ENCODE peak calls at places on chromosome X, in eight cellular contexts. One of them, this sample, is unnamed.

GRCh38 chrX:137565318-137565904 is 516 bp upstream of the ZIC3 start:
- DNase-seq in NCI-H2029: no peak
- DNase-seq in stimulated activated CD4-positive, alpha-beta T cell treated with anti-CD3 and anti-CD28 coated beads, Interleukin-12 subunit alpha, Interleukin-12 subunit beta, amount 100 ng/mL, for 48 hours: no peak
- DNase-seq in neural crest cell: no peak
- DNase-seq in fibroblast of the conjunctiva: no peak
- DNase-seq in astrocyte of the spinal cord: no peak
- DNase-seq in PC-3: no peak
- DNase-seq in ascending aorta: no peak
- DNase-seq in this sample: no peak

GRCh38 chrX:15745179-15745578 is 7.1 kb downstream of the CA5B start:
- DNase-seq in astrocyte of the spinal cord: no peak
- DNase-seq in NCI-H2029: no peak
- DNase-seq in neural crest cell: no peak
- DNase-seq in PC-3: no peak
- DNase-seq in fibroblast of the conjunctiva: peak
- DNase-seq in stimulated activated CD4-positive, alpha-beta T cell treated with anti-CD3 and anti-CD28 coated beads, Interleukin-12 subunit alpha, Interleukin-12 subunit beta, amount 100 ng/mL, for 48 hours: no peak
- DNase-seq in ascending aorta: no peak
- DNase-seq in this sample: no peak

GRCh38 chrX:41009816-41010187 is 75.4 kb upstream of the USP9X start:
- DNase-seq in stimulated activated CD4-positive, alpha-beta T cell treated with anti-CD3 and anti-CD28 coated beads, Interleukin-12 subunit alpha, Interleukin-12 subunit beta, amount 100 ng/mL, for 48 hours: no peak
- DNase-seq in fibroblast of the conjunctiva: no peak
- DNase-seq in astrocyte of the spinal cord: no peak
- DNase-seq in neural crest cell: no peak
- DNase-seq in ascending aorta: no peak
- DNase-seq in NCI-H2029: no peak
- DNase-seq in PC-3: no peak
- DNase-seq in this sample: no peak

GRCh38 chrX:83469551-83469950 is 38.5 kb upstream of the POU3F4 start:
- DNase-seq in PC-3: peak
- DNase-seq in ascending aorta: no peak
- DNase-seq in fibroblast of the conjunctiva: no peak
- DNase-seq in NCI-H2029: no peak
- DNase-seq in astrocyte of the spinal cord: peak
- DNase-seq in stimulated activated CD4-positive, alpha-beta T cell treated with anti-CD3 and anti-CD28 coated beads, Interleukin-12 subunit alpha, Interleukin-12 subunit beta, amount 100 ng/mL, for 48 hours: peak
- DNase-seq in neural crest cell: peak
- DNase-seq in this sample: no peak

GRCh38 chrX:148885203-148885602 is 384.8 kb downstream of the AFF2 start:
- DNase-seq in PC-3: no peak
- DNase-seq in ascending aorta: no peak
- DNase-seq in stimulated activated CD4-positive, alpha-beta T cell treated with anti-CD3 and anti-CD28 coated beads, Interleukin-12 subunit alpha, Interleukin-12 subunit beta, amount 100 ng/mL, for 48 hours: no peak
- DNase-seq in neural crest cell: no peak
- DNase-seq in NCI-H2029: no peak
- DNase-seq in fibroblast of the conjunctiva: no peak
- DNase-seq in astrocyte of the spinal cord: no peak
- DNase-seq in this sample: no peak

GRCh38 chrX:119391279-119391678 is 7.9 kb upstream of the SLC25A43 start:
- DNase-seq in ascending aorta: no peak
- DNase-seq in astrocyte of the spinal cord: peak
- DNase-seq in PC-3: peak
- DNase-seq in stimulated activated CD4-positive, alpha-beta T cell treated with anti-CD3 and anti-CD28 coated beads, Interleukin-12 subunit alpha, Interleukin-12 subunit beta, amount 100 ng/mL, for 48 hours: no peak
- DNase-seq in NCI-H2029: no peak
- DNase-seq in neural crest cell: no peak
- DNase-seq in fibroblast of the conjunctiva: no peak
- DNase-seq in this sample: no peak

GRCh38 chrX:23854122-23854521 is 53.6 kb downstream of the APOO start:
- DNase-seq in PC-3: no peak
- DNase-seq in neural crest cell: no peak
- DNase-seq in fibroblast of the conjunctiva: no peak
- DNase-seq in NCI-H2029: no peak
- DNase-seq in astrocyte of the spinal cord: no peak
- DNase-seq in stimulated activated CD4-positive, alpha-beta T cell treated with anti-CD3 and anti-CD28 coated beads, Interleukin-12 subunit alpha, Interleukin-12 subunit beta, amount 100 ng/mL, for 48 hours: no peak
- DNase-seq in ascending aorta: no peak
- DNase-seq in this sample: no peak

GRCh38 chrX:23616361-23616760 is 50.9 kb upstream of the PRDX4 start:
- DNase-seq in astrocyte of the spinal cord: peak
- DNase-seq in PC-3: peak
- DNase-seq in fibroblast of the conjunctiva: peak
- DNase-seq in stimulated activated CD4-positive, alpha-beta T cell treated with anti-CD3 and anti-CD28 coated beads, Interleukin-12 subunit alpha, Interleukin-12 subunit beta, amount 100 ng/mL, for 48 hours: no peak
- DNase-seq in NCI-H2029: peak
- DNase-seq in neural crest cell: no peak
- DNase-seq in ascending aorta: no peak
- DNase-seq in this sample: no peak

GRCh38 chrX:873016-873415 is 242.4 kb downstream of the SHOX start:
- DNase-seq in astrocyte of the spinal cord: no peak
- DNase-seq in PC-3: no peak
- DNase-seq in NCI-H2029: no peak
- DNase-seq in neural crest cell: no peak
- DNase-seq in ascending aorta: no peak
- DNase-seq in fibroblast of the conjunctiva: no peak
- DNase-seq in stimulated activated CD4-positive, alpha-beta T cell treated with anti-CD3 and anti-CD28 coated beads, Interleukin-12 subunit alpha, Interleukin-12 subunit beta, amount 100 ng/mL, for 48 hours: no peak
- DNase-seq in this sample: no peak

GRCh38 chrX:30085571-30085970 is 129.8 kb upstream of the MAGEB2 start:
- DNase-seq in astrocyte of the spinal cord: no peak
- DNase-seq in fibroblast of the conjunctiva: no peak
- DNase-seq in PC-3: no peak
- DNase-seq in ascending aorta: no peak
- DNase-seq in neural crest cell: no peak
- DNase-seq in NCI-H2029: no peak
- DNase-seq in stimulated activated CD4-positive, alpha-beta T cell treated with anti-CD3 and anti-CD28 coated beads, Interleukin-12 subunit alpha, Interleukin-12 subunit beta, amount 100 ng/mL, for 48 hours: no peak
- DNase-seq in this sample: no peak

GRCh38 chrX:109266034-109266433 is 215.9 kb downstream of the GUCY2F start:
- DNase-seq in fibroblast of the conjunctiva: no peak
- DNase-seq in neural crest cell: no peak
- DNase-seq in stimulated activated CD4-positive, alpha-beta T cell treated with anti-CD3 and anti-CD28 coated beads, Interleukin-12 subunit alpha, Interleukin-12 subunit beta, amount 100 ng/mL, for 48 hours: no peak
- DNase-seq in PC-3: no peak
- DNase-seq in ascending aorta: no peak
- DNase-seq in astrocyte of the spinal cord: no peak
- DNase-seq in NCI-H2029: no peak
- DNase-seq in this sample: no peak

GRCh38 chrX:13372203-13372980 is 52.5 kb upstream of the ATXN3L start:
- DNase-seq in neural crest cell: no peak
- DNase-seq in ascending aorta: no peak
- DNase-seq in stimulated activated CD4-positive, alpha-beta T cell treated with anti-CD3 and anti-CD28 coated beads, Interleukin-12 subunit alpha, Interleukin-12 subunit beta, amount 100 ng/mL, for 48 hours: no peak
- DNase-seq in PC-3: no peak
- DNase-seq in NCI-H2029: no peak
- DNase-seq in fibroblast of the conjunctiva: no peak
- DNase-seq in astrocyte of the spinal cord: no peak
- DNase-seq in this sample: no peak

GRCh38 chrX:72297953-72298730 is 7.6 kb downstream of the CITED1 start:
- DNase-seq in ascending aorta: no peak
- DNase-seq in PC-3: peak
- DNase-seq in neural crest cell: no peak
- DNase-seq in astrocyte of the spinal cord: no peak
- DNase-seq in NCI-H2029: no peak
- DNase-seq in fibroblast of the conjunctiva: no peak
- DNase-seq in stimulated activated CD4-positive, alpha-beta T cell treated with anti-CD3 and anti-CD28 coated beads, Interleukin-12 subunit alpha, Interleukin-12 subunit beta, amount 100 ng/mL, for 48 hours: no peak
- DNase-seq in this sample: no peak

GRCh38 chrX:23554304-23554703 is 113.0 kb upstream of the PRDX4 start:
- DNase-seq in ascending aorta: no peak
- DNase-seq in NCI-H2029: peak
- DNase-seq in neural crest cell: no peak
- DNase-seq in astrocyte of the spinal cord: peak
- DNase-seq in PC-3: peak
- DNase-seq in stimulated activated CD4-positive, alpha-beta T cell treated with anti-CD3 and anti-CD28 coated beads, Interleukin-12 subunit alpha, Interleukin-12 subunit beta, amount 100 ng/mL, for 48 hours: no peak
- DNase-seq in fibroblast of the conjunctiva: peak
- DNase-seq in this sample: peak

GRCh38 chrX:13478740-13479451 is 90.5 kb upstream of the EGFL6 start:
- DNase-seq in NCI-H2029: no peak
- DNase-seq in astrocyte of the spinal cord: no peak
- DNase-seq in fibroblast of the conjunctiva: no peak
- DNase-seq in neural crest cell: no peak
- DNase-seq in ascending aorta: no peak
- DNase-seq in stimulated activated CD4-positive, alpha-beta T cell treated with anti-CD3 and anti-CD28 coated beads, Interleukin-12 subunit alpha, Interleukin-12 subunit beta, amount 100 ng/mL, for 48 hours: no peak
- DNase-seq in PC-3: no peak
- DNase-seq in this sample: no peak

GRCh38 chrX:5051831-5052491 is 1176.7 kb downstream of the NLGN4X start:
- DNase-seq in NCI-H2029: no peak
- DNase-seq in stimulated activated CD4-positive, alpha-beta T cell treated with anti-CD3 and anti-CD28 coated beads, Interleukin-12 subunit alpha, Interleukin-12 subunit beta, amount 100 ng/mL, for 48 hours: no peak
- DNase-seq in neural crest cell: no peak
- DNase-seq in fibroblast of the conjunctiva: peak
- DNase-seq in astrocyte of the spinal cord: peak
- DNase-seq in PC-3: peak
- DNase-seq in ascending aorta: peak
- DNase-seq in this sample: no peak